ENCODE peak calls at places on chromosome X, in ten cellular contexts. J is tibial nerve, O is osteoblast, M is thoracic aorta, F is uterus, U is fibroblast of lung, I is GM23338, Z is MM.1S, L is brain microvascular endothelial cell, C is left lung. Q is an unnamed sample.

GRCh38 chrX:39805825-39806224 is 291.9 kb downstream of the BCOR start:
- DNase-seq in J (no peak), O (no peak), M (no peak), F (no peak), U (no peak), I (no peak), Z (no peak), L (no peak), C (no peak), Q (no peak)

GRCh38 chrX:108947205-108947604 is 210.8 kb upstream of the IRS4 start:
- DNase-seq in J (no peak), O (no peak), M (no peak), F (no peak), U (no peak), I (peak), Z (no peak), L (no peak), C (no peak), Q (no peak)

GRCh38 chrX:101460669-101461068 is 24.6 kb upstream of the ARMCX4 start:
- DNase-seq in J (no peak), O (no peak), M (no peak), F (no peak), U (peak), I (no peak), Z (no peak), L (no peak), C (no peak), Q (no peak)

GRCh38 chrX:150887906-150888465 is 10.5 kb downstream of the CD99L2 start:
- DNase-seq in J (no peak), O (peak), M (no peak), F (no peak), U (peak), I (no peak), Z (no peak), L (peak), C (no peak), Q (no peak)

GRCh38 chrX:13376857-13377441 is 57.1 kb upstream of the ATXN3L start:
- DNase-seq in J (peak), O (peak), M (no peak), F (peak), U (peak), I (no peak), Z (no peak), L (peak), C (no peak), Q (no peak)

GRCh38 chrX:53312946-53313745 is 31.8 kb upstream of the IQSEC2 start:
- DNase-seq in J (peak), O (peak), M (no peak), F (peak), U (peak), I (peak), Z (peak), L (peak), C (no peak), Q (no peak)

GRCh38 chrX:13254076-13254785 is 65.6 kb downstream of the ATXN3L start:
- DNase-seq in J (no peak), O (no peak), M (no peak), F (peak), U (peak), I (no peak), Z (peak), L (peak), C (peak), Q (no peak)

GRCh38 chrX:118975831-118976598 is 1.6 kb downstream of the LONRF3 start:
- DNase-seq in J (peak), O (peak), M (peak), F (peak), U (peak), I (peak), Z (no peak), L (no peak), C (peak), Q (peak)

GRCh38 chrX:97050413-97050812 is 166.7 kb downstream of the RPA4 start:
- DNase-seq in J (no peak), O (no peak), M (no peak), F (no peak), U (peak), I (no peak), Z (no peak), L (no peak), C (no peak), Q (no peak)

GRCh38 chrX:134484039-134484438 is 24.1 kb downstream of the HPRT1 start:
- DNase-seq in J (no peak), O (no peak), M (no peak), F (no peak), U (peak), I (peak), Z (peak), L (no peak), C (no peak), Q (no peak)

GRCh38 chrX:16930392-16930791 is 16.1 kb upstream of the REPS2 start:
- DNase-seq in J (no peak), O (no peak), M (no peak), F (no peak), U (peak), I (peak), Z (no peak), L (no peak), C (no peak), Q (no peak)

DNA sequence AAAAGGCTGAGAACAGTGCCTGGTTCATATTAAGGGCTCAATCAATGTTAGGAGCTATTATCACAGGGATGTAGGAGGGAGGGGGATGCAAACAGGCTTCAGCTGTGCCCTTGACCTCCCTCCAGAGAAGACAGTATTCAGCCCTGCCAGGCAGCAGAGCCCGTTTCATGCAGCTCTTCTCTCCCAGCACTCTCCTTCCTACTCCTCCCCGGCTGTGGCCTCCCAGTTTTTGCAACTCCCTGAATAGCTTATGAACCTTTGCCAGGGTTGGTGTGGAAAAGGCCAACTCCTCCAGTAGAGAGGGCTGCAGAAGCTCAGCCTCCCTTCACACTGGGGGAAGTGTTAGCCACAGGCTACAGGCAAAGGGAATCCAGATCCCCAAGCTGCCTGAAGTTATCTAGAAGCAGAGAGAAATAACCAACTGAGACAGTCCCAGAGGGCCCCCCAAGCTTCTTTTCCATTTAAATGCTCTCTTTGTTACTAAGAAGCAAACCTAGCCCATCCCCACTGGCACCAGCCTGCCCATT is 31.7 kb upstream of the APLN start:
- DNase-seq in J (peak), O (no peak), M (no peak), F (peak), U (peak), I (no peak), Z (no peak), L (no peak), C (no peak), Q (peak)
- H3K27ac ChIP-seq in J (no peak), O (no peak), M (no peak), F (no peak), U (no peak), I (no peak), Z (no peak), L (no peak), C (no peak), Q (no peak)

GRCh38 chrX:107205770-107206696 is at the start of the genes DNAAF6 and NUP62CL:
- DNase-seq in J (peak), O (peak), M (peak), F (peak), U (peak), I (peak), Z (peak), L (peak), C (peak), Q (no peak)

GRCh38 chrX:107204063-107204605 is 2.1 kb downstream of the NUP62CL start:
- DNase-seq in J (no peak), O (no peak), M (no peak), F (no peak), U (no peak), I (peak), Z (no peak), L (no peak), C (no peak), Q (no peak)

GRCh38 chrX:107207943-107208342 is 1.5 kb downstream of the DNAAF6 start:
- DNase-seq in J (no peak), O (no peak), M (no peak), F (no peak), U (no peak), I (no peak), Z (no peak), L (no peak), C (no peak), Q (no peak)

GRCh38 chrX:107207089-107207488 is 678 bp downstream of the DNAAF6 start:
- DNase-seq in J (no peak), O (no peak), M (no peak), F (no peak), U (no peak), I (no peak), Z (no peak), L (no peak), C (no peak), Q (no peak)

GRCh38 chrX:107206697-107207065 is 270 bp downstream of the DNAAF6 start:
- DNase-seq in J (no peak), O (no peak), M (no peak), F (no peak), U (no peak), I (no peak), Z (no peak), L (no peak), C (no peak), Q (no peak)
- H3K4me3 ChIP-seq in J (peak), O (no peak), M (peak), F (no peak), U (no peak), I (no peak), Z (peak), L (no peak), C (no peak), Q (no peak)

DNA sequence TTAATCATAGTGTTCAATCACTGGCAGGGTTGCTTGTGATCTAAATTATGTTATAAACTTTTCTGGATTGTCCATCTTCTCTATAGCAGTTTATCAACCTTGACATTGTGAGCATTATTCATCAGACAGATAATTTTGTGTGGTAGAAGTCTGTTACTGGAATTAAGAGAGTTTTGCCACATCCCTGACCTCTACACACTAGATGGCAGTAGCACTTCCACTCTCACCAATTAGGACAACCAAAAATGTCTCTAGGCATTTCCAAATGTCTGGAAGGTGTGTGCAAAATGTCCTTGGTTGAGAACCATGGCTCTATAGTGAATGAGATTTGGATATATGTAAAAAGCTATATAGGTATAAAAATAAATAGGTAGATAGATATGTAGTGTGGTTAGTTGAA is 324.1 kb upstream of the FAM47C start:
- DNase-seq in J (no peak), O (peak), M (no peak), F (no peak), U (no peak), I (peak), Z (no peak), L (no peak), C (no peak), Q (no peak)
- TF ChIP-seq CTCF in J (no peak), O (no peak), M (no peak), F (no peak), U (no peak), I (peak), Z (no peak), L (no peak), C (no peak), Q (no peak)

DNA sequence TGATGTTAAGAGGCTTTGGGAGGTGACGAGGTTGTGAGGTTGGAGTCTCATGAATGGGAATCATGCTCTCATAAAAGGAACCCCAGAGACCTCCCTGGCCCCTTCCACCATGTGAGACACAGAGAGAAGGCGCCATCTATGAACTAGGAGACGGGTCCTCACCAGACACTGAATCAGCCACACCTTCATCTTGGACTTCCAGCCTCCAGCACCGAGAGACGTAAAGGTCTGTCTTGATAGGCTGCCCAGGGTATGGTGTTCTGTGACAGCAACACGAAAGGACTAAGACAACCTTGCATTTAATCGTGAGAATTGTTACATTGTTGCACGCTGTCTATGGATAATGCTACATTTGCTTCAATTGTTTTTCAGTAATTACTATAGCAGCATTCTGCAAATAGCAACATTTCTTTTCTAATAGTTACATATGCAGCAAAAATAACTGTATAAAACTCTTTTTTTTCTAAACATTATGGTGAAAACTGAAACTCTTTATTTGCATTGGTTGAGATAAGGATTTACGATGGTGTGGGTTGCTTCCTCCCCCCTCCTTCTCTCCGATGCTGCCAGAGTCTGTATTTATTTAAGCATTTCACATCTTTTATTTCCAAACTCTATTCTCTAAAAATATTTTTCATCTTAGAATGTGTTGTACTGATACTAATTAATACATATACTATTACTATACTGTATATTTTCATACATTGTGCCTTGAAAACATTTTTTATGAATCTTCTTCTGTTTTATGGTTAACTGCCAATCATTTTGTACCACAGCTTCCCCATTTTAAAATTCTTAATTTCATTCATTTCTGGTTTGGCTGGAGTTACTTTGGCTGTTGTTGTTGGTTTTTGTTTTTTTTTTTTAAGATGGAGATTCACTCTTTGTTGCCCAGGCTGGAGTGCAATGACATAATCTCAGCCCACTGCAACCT is 26.4 kb upstream of the AKAP17A start:
- DNase-seq in J (no peak), O (peak), M (no peak), F (no peak), U (no peak), I (no peak), Z (no peak), L (no peak), C (no peak), Q (no peak)
- H3K27ac ChIP-seq in J (no peak), O (no peak), M (no peak), F (no peak), U (no peak), I (no peak), Z (no peak), L (no peak), C (no peak), Q (no peak)

GRCh38 chrX:75156537-75156945 is 458 bp upstream of the ABCB7 start:
- DNase-seq in J (peak), O (no peak), M (no peak), F (peak), U (peak), I (peak), Z (no peak), L (peak), C (no peak), Q (no peak)

GRCh38 chrX:75151828-75152592 is 4.1 kb downstream of the ABCB7 start:
- DNase-seq in J (no peak), O (no peak), M (no peak), F (no peak), U (no peak), I (no peak), Z (no peak), L (no peak), C (no peak), Q (no peak)

GRCh38 chrX:75155454-75155829 is 641 bp downstream of the ABCB7 start:
- DNase-seq in J (no peak), O (no peak), M (no peak), F (no peak), U (peak), I (peak), Z (peak), L (no peak), C (no peak), Q (no peak)

GRCh38 chrX:75155830-75156525 is at the start of gene ABCB7:
- DNase-seq in J (peak), O (peak), M (no peak), F (peak), U (peak), I (peak), Z (peak), L (peak), C (peak), Q (no peak)

DNA sequence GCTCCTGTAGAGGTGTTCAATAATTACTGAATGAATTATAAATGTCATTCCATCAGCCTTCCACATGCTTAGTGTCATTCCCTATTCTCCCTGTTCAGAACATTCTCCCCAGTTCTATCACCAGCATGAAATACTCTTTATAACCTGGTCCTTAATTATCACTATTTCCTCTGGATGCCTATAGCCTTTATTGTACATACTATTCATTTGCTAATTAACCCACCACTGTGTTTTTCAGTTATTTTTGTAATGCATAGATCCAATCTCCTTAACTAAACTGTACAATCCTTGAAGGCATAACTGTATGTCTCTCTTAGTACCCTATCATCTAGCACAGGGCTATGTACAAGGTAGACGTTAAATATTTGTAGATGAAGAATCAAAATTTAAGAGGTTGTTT is 1.2 kb downstream of the ABCB7 start:
- DNase-seq in J (no peak), O (no peak), M (no peak), F (no peak), U (no peak), I (no peak), Z (no peak), L (no peak), C (no peak), Q (no peak)
- H3K4me3 ChIP-seq in J (no peak), O (no peak), M (peak), F (peak), U (peak), I (peak), Z (peak), L (no peak), C (no peak), Q (peak)

DNA sequence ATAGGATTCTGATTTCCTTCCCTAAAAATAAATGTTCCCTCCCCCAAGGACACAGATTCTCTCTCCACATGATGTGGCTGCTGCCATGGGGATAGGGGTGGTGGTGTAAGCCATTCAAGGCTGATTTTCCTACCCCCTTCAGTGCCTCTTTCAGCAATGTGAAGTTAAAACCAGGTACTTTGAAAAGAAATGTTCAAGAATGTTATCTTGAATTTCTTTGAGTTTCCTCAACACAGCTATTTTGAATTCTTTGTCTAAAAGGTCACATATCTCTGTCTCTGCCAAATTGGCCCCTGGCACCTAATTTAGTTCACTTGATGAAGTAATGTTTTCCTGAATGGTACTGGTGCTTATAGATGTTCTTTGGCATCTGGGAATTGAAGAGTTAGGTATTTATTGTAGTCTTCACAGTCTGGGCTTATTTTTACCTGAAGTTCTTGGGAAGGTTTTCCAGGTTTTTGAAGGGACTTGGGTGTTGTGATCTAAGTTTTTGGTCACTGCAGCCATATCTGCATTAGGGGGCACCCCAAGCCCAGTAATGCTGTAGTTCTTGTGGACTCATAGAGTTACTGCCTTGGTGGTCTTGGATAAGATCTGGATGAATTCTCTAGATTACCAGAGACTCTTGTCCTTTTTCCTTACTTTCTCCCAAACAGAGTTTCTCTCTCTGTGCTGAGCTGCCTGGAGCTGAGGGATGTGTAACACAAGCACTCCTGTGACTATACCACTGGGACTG is 7.6 kb upstream of the DIPK2B start:
- DNase-seq in J (no peak), O (no peak), M (no peak), F (no peak), U (no peak), I (peak), Z (no peak), L (no peak), C (no peak), Q (no peak)
- TF ChIP-seq CTCF in J (no peak), O (no peak), M (no peak), F (no peak), U (no peak), I (peak), Z (no peak), L (peak), C (no peak), Q (no peak)

GRCh38 chrX:153921070-153921469 is 5.0 kb downstream of the ARHGAP4 start:
- DNase-seq in J (no peak), O (peak), M (no peak), F (no peak), U (no peak), I (no peak), Z (no peak), L (no peak), C (peak), Q (no peak)

GRCh38 chrX:153920546-153920945 is 5.5 kb downstream of the ARHGAP4 start:
- DNase-seq in J (no peak), O (no peak), M (no peak), F (no peak), U (no peak), I (no peak), Z (no peak), L (no peak), C (peak), Q (no peak)

GRCh38 chrX:153922286-153922573 is 3.8 kb downstream of the ARHGAP4 start:
- DNase-seq in J (no peak), O (no peak), M (no peak), F (no peak), U (no peak), I (no peak), Z (no peak), L (no peak), C (no peak), Q (no peak)

GRCh38 chrX:153922932-153923857 is 2.9 kb downstream of the ARHGAP4 start:
- DNase-seq in J (peak), O (peak), M (no peak), F (peak), U (peak), I (peak), Z (no peak), L (no peak), C (peak), Q (no peak)

GRCh38 chrX:153921511-153922285 is 4.4 kb downstream of the ARHGAP4 start:
- DNase-seq in J (no peak), O (peak), M (no peak), F (no peak), U (no peak), I (no peak), Z (no peak), L (no peak), C (peak), Q (no peak)
- H3K27ac ChIP-seq in J (no peak), O (no peak), M (no peak), F (peak), U (no peak), I (no peak), Z (no peak), L (no peak), C (no peak), Q (no peak)

GRCh38 chrX:20668550-20668949 is 401.8 kb upstream of the RPS6KA3 start:
- DNase-seq in J (no peak), O (no peak), M (no peak), F (no peak), U (no peak), I (no peak), Z (no peak), L (no peak), C (no peak), Q (no peak)
- H3K4me3 ChIP-seq in J (no peak), O (no peak), M (no peak), F (no peak), U (no peak), I (no peak), Z (no peak), L (no peak), C (no peak), Q (no peak)

Q was measured in coronary artery.